ENCODE peak calls at places on chromosomes 6 and 20, in eight cellular contexts. L is thyroid gland, H is ascending aorta, N is bronchial epithelial cell, W is pancreas, C is choroid plexus epithelial cell, G is right lobe of liver, B is astrocyte of the spinal cord. R is an unnamed sample.

GRCh38 chr6:753486-753885 is 60.5 kb upstream of the EXOC2 start:
- DNase-seq in L (no peak), W (no peak), C (peak; percentile 20), G (no peak), N (no peak), B (no peak), H (no peak), R (peak; percentile 4)

GRCh38 chr6:17381429-17382147 is 11.8 kb upstream of the CAP2 start:
- DNase-seq in C (peak; percentile 80), W (no peak), L (no peak), H (peak; percentile 66), B (peak; percentile 71), N (no peak), G (no peak), R (peak; percentile 58)

GRCh38 chr6:47651505-47651944 is 46.9 kb upstream of the ADGRF4 start:
- DNase-seq in H (no peak), N (peak; percentile 81), G (no peak), L (no peak), C (peak; percentile 65), B (peak; percentile 43), W (no peak), R (peak; percentile 80)

GRCh38 chr6:17984399-17984798 is 3.0 kb downstream of the KIF13A start:
- DNase-seq in H (no peak), W (no peak), N (no peak), G (no peak), B (no peak), L (no peak), C (no peak), R (peak; percentile 44)

GRCh38 chr20:21323640-21324039 is 20.5 kb downstream of the XRN2 start:
- DNase-seq in L (no peak), C (peak; percentile 90), W (no peak), H (no peak), B (peak; percentile 73), N (peak; percentile 93), G (no peak), R (peak; percentile 75)

GRCh38 chr6:161954077-161954476 is 680.2 kb upstream of the AGPAT4 start:
- DNase-seq in H (no peak), B (no peak), L (no peak), W (no peak), N (no peak), C (no peak), G (no peak), R (no peak)

GRCh38 chr6:139037490-139037889 is 8.9 kb downstream of the ABRACL start:
- DNase-seq in G (no peak), C (peak; percentile 61), N (no peak), H (no peak), W (no peak), B (peak; percentile 72), L (no peak), R (peak; percentile 84)

GRCh38 chr20:50242863-50243609 is 52.4 kb downstream of the CEBPB start:
- DNase-seq in G (no peak), H (no peak), L (peak; percentile 86), C (no peak), B (peak; percentile 59), W (peak; percentile 89), N (peak; percentile 42), R (no peak)

GRCh38 chr6:36358235-36358915 is 21.7 kb upstream of the BNIP5 start:
- DNase-seq in H (peak; percentile 79), L (peak; percentile 14), W (no peak), B (no peak), N (no peak), G (no peak), C (peak; percentile 85), R (peak; percentile 82)

GRCh38 chr20:17536944-17537444 is 5.8 kb upstream of the BFSP1 start:
- DNase-seq in L (peak; percentile 85), W (no peak), G (peak; percentile 69), H (peak; percentile 89), N (peak; percentile 68), B (peak; percentile 82), C (peak; percentile 90), R (peak; percentile 86)

GRCh38 chr6:85996034-85996375 is 353.3 kb upstream of the SYNCRIP start:
- DNase-seq in W (no peak), L (no peak), B (no peak), H (no peak), G (no peak), C (no peak), N (no peak), R (no peak)

GRCh38 chr20:3749689-3750639 is 17.5 kb downstream of the HSPA12B start:
- DNase-seq in N (no peak), C (no peak), W (peak; percentile 73), H (no peak), L (peak; percentile 51), G (peak; percentile 42), B (no peak), R (no peak)

GRCh38 chr6:13674533-13675190 is 37.0 kb downstream of the RANBP9 start:
- DNase-seq in C (no peak), W (no peak), N (no peak), L (no peak), B (no peak), G (no peak), H (no peak), R (no peak)

GRCh38 chr6:45432944-45433343 is 55.2 kb upstream of the SUPT3H start:
- DNase-seq in W (no peak), N (peak; percentile 81), B (peak; percentile 74), C (peak; percentile 83), G (no peak), L (no peak), H (no peak), R (peak; percentile 67)

GRCh38 chr20:41006936-41007871 is 21.4 kb upstream of the TOP1 start:
- DNase-seq in L (no peak), W (no peak), N (no peak), H (no peak), G (no peak), B (no peak), C (no peak), R (no peak)

GRCh38 chr20:41006126-41006935 is 22.3 kb upstream of the TOP1 start:
- DNase-seq in N (no peak), B (no peak), G (no peak), C (no peak), L (no peak), W (no peak), H (no peak), R (no peak)

GRCh38 chr20:41003143-41003932 is 25.3 kb upstream of the TOP1 start:
- DNase-seq in G (peak; percentile 62), H (peak; percentile 82), L (peak; percentile 47), B (peak; percentile 99), C (peak; percentile 99), W (no peak), N (peak; percentile 99), R (peak; percentile 92)

GRCh38 chr20:41004561-41005360 is 23.9 kb upstream of the TOP1 start:
- DNase-seq in C (peak; percentile 28), N (peak; percentile 78), L (no peak), B (peak; percentile 18), W (no peak), H (no peak), G (no peak), R (no peak)

GRCh38 chr20:41005361-41005729 is 23.3 kb upstream of the TOP1 start:
- DNase-seq in H (peak; percentile 90), G (peak; percentile 73), B (peak; percentile 97), L (peak; percentile 71), W (peak; percentile 82), C (peak; percentile 98), N (peak; percentile 95), R (peak; percentile 99)
- H3K4me3 ChIP-seq in H (no peak overlapping the region), G (no peak overlapping the region), B (peak overlapping the region; percentile 23), L (no peak overlapping the region), W (no peak overlapping the region), C (peak overlapping the region; percentile 45), N (no peak overlapping the region), R (no peak overlapping the region)

GRCh38 chr6:9461161-9461560 is 953.7 kb downstream of the TFAP2A start:
- DNase-seq in G (no peak), B (no peak), W (no peak), L (no peak), H (no peak), N (peak; percentile 22), C (no peak), R (no peak)
- TF ChIP-seq CTCF in G (no peak), B (no peak), W (no peak), L (no peak), H (no peak), N (no peak), C (no peak), R (no peak)

DNA sequence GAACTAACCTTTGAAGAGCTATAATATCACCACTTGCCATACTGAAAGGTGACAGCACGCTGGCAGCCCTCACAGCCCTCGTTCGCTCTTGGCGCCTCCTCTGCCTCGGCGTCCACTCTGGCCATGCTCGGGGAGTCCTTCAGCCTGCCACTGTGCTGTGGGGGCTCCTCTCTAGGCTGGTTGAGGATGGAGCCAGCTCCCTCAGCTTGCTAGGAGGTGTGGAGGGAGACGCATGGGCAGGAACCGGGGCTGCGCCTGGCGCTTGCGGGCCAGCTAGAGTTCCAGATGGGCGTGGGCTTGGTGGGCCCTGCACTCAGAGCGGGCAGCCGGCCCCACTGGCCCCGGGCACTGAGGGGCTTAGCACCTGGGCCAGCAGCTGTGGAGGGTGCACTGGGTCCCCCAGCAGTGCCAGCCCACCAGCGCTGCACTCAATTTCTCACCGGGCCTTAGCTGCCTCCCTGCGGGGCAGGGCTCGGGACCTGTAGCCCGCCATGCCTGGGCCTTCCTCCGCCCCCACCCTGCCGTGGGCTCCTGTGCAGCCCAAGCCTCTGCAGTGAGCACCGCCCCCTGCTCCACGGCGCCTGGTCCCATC is 329.7 kb downstream of the LMBRD1 start:
- DNase-seq in L (no peak), B (no peak), W (peak; percentile 60), H (no peak), C (no peak), N (no peak), G (no peak), R (no peak)
- H3K4me3 ChIP-seq in L (no peak overlapping the region), B (no peak overlapping the region), W (no peak overlapping the region), H (no peak overlapping the region), C (no peak overlapping the region), N (no peak overlapping the region), G (no peak overlapping the region), R (no peak overlapping the region)

GRCh38 chr20:62861732-62862336 is at the start of gene TCFL5:
- DNase-seq in W (peak; percentile 96), H (peak; percentile 93), N (peak; percentile 47), C (peak; percentile 93), L (peak; percentile 80), G (peak; percentile 95), B (peak; percentile 77), R (peak; percentile 81)

GRCh38 chr20:62858059-62858458 is 3.6 kb downstream of the TCFL5 start:
- DNase-seq in W (no peak), B (no peak), N (no peak), H (no peak), G (no peak), C (no peak), L (no peak), R (no peak)

GRCh38 chr20:62860924-62861691 is 514 bp downstream of the TCFL5 start:
- DNase-seq in B (no peak), L (peak; percentile 33), G (no peak), C (peak; percentile 32), H (no peak), W (peak; percentile 79), N (no peak), R (no peak)

GRCh38 chr20:62859721-62860120 is 1.9 kb downstream of the TCFL5 start:
- DNase-seq in L (no peak), H (no peak), N (no peak), B (no peak), C (no peak), G (no peak), W (no peak), R (no peak)

DNA sequence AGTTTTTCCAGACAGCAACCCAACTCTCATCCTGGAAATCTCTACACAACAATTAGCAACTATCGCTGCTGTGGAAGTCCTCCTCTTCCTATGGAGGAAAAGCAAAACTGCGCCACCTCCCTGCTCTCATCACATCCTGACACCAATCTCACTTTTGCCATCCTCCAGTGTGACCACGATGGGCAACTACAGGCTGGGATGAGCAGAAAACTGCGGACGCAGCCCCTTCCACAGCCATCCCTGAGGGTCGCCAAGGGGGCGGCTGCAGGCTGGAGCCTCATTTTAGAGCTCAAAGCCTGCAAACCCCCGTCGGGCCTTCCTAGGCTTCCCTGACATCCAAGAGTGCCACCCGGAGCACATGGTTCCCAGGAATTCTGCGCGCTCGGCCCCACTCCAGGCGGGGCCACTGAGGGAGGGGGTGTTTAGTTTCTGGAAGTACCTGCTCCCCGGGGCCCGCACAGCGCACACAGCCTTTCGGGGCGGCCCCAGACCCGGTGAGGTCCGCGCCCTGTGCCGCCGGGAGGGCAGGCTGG is 1.2 kb downstream of the TCFL5 start:
- DNase-seq in N (no peak), W (peak; percentile 68), G (no peak), B (no peak), C (peak; percentile 48), L (no peak), H (no peak), R (peak; percentile 47)
- TF ChIP-seq CTCF in N (no peak), W (no peak), G (no peak), B (peak; percentile 21), C (peak; percentile 32), L (no peak), H (no peak), R (peak; percentile 18)